ENCODE peak calls at places on chromosomes 1 and 21, in six cellular contexts. One of them, this sample, is unnamed.

GRCh38 chr1:14113271-14113670 is 413.3 kb downstream of the PRDM2 start:
- DNase-seq in uterus: no peak
- DNase-seq in colonic mucosa: no peak
- DNase-seq in cardiac fibroblast: no peak
- DNase-seq in esophagus squamous epithelium: no peak
- DNase-seq in LNCaP clone FGC: no peak
- DNase-seq in this sample: no peak

GRCh38 chr21:44522753-44523204 is 17.2 kb downstream of the KRTAP10-1 start:
- DNase-seq in cardiac fibroblast: no peak
- DNase-seq in colonic mucosa: no peak
- DNase-seq in esophagus squamous epithelium: no peak
- DNase-seq in uterus: peak; percentile 2
- DNase-seq in LNCaP clone FGC: no peak
- DNase-seq in this sample: no peak

GRCh38 chr21:28826569-28826968 is 166.1 kb downstream of the LTN1 start:
- DNase-seq in uterus: no peak
- DNase-seq in esophagus squamous epithelium: no peak
- DNase-seq in LNCaP clone FGC: no peak
- DNase-seq in cardiac fibroblast: no peak
- DNase-seq in colonic mucosa: no peak
- DNase-seq in this sample: no peak

GRCh38 chr1:16321176-16321867 is 31.0 kb downstream of the FBXO42 start:
- DNase-seq in esophagus squamous epithelium: no peak
- DNase-seq in LNCaP clone FGC: no peak
- DNase-seq in uterus: no peak
- DNase-seq in cardiac fibroblast: peak; percentile 75
- DNase-seq in colonic mucosa: no peak
- DNase-seq in this sample: no peak

GRCh38 chr1:184791199-184791935 is 36.7 kb upstream of the EDEM3 start:
- DNase-seq in esophagus squamous epithelium: no peak
- DNase-seq in LNCaP clone FGC: no peak
- DNase-seq in colonic mucosa: no peak
- DNase-seq in uterus: no peak
- DNase-seq in cardiac fibroblast: peak; percentile 64
- DNase-seq in this sample: no peak

GRCh38 chr1:185896863-185897262 is 162.7 kb downstream of the HMCN1 start:
- DNase-seq in esophagus squamous epithelium: no peak
- DNase-seq in uterus: no peak
- DNase-seq in cardiac fibroblast: peak; percentile 42
- DNase-seq in colonic mucosa: no peak
- DNase-seq in LNCaP clone FGC: no peak
- DNase-seq in this sample: no peak

GRCh38 chr1:198496216-198497143 is 44.0 kb downstream of the ATP6V1G3 start:
- DNase-seq in LNCaP clone FGC: no peak
- DNase-seq in colonic mucosa: no peak
- DNase-seq in cardiac fibroblast: peak; percentile 72
- DNase-seq in esophagus squamous epithelium: no peak
- DNase-seq in uterus: no peak
- DNase-seq in this sample: no peak

GRCh38 chr1:151062738-151063371 is 2.7 kb downstream of the MLLT11 start:
- DNase-seq in esophagus squamous epithelium: no peak
- DNase-seq in LNCaP clone FGC: no peak
- DNase-seq in uterus: no peak
- DNase-seq in colonic mucosa: no peak
- DNase-seq in cardiac fibroblast: peak; percentile 94
- DNase-seq in this sample: no peak

GRCh38 chr1:48007044-48007443 is 9.9 kb upstream of the TRABD2B start:
- DNase-seq in cardiac fibroblast: no peak
- DNase-seq in LNCaP clone FGC: no peak
- DNase-seq in colonic mucosa: no peak
- DNase-seq in esophagus squamous epithelium: no peak
- DNase-seq in uterus: no peak
- DNase-seq in this sample: no peak

GRCh38 chr1:160499631-160500030 is 23.4 kb downstream of the SLAMF6 start:
- DNase-seq in colonic mucosa: no peak
- DNase-seq in esophagus squamous epithelium: no peak
- DNase-seq in LNCaP clone FGC: no peak
- DNase-seq in uterus: no peak
- DNase-seq in cardiac fibroblast: no peak
- DNase-seq in this sample: no peak

GRCh38 chr1:41779350-41779749 is 139.4 kb downstream of the HIVEP3 start:
- DNase-seq in uterus: no peak
- DNase-seq in LNCaP clone FGC: no peak
- DNase-seq in cardiac fibroblast: no peak
- DNase-seq in colonic mucosa: no peak
- DNase-seq in esophagus squamous epithelium: no peak
- DNase-seq in this sample: no peak
- TF ChIP-seq CTCF in uterus: no peak
- TF ChIP-seq CTCF in LNCaP clone FGC: no peak
- TF ChIP-seq CTCF in cardiac fibroblast: peak; percentile 6
- TF ChIP-seq CTCF in colonic mucosa: no peak
- TF ChIP-seq CTCF in esophagus squamous epithelium: no peak
- TF ChIP-seq CTCF in this sample: no peak

GRCh38 chr1:27382950-27383627 is at the start of gene CD164L2:
- DNase-seq in LNCaP clone FGC: no peak
- DNase-seq in colonic mucosa: peak; percentile 88
- DNase-seq in uterus: no peak
- DNase-seq in esophagus squamous epithelium: no peak
- DNase-seq in cardiac fibroblast: no peak
- DNase-seq in this sample: no peak
- TF ChIP-seq CTCF in LNCaP clone FGC: no peak
- TF ChIP-seq CTCF in colonic mucosa: no peak
- TF ChIP-seq CTCF in uterus: no peak
- TF ChIP-seq CTCF in esophagus squamous epithelium: no peak
- TF ChIP-seq CTCF in cardiac fibroblast: no peak
- TF ChIP-seq CTCF in this sample: no peak

GRCh38 chr21:25039461-25040380 is 567.6 kb downstream of the MRPL39 start:
- DNase-seq in cardiac fibroblast: peak; percentile 2
- DNase-seq in esophagus squamous epithelium: no peak
- DNase-seq in uterus: no peak
- DNase-seq in colonic mucosa: no peak
- DNase-seq in LNCaP clone FGC: peak; percentile 22
- DNase-seq in this sample: peak; percentile 40
- TF ChIP-seq CTCF in cardiac fibroblast: no peak
- TF ChIP-seq CTCF in esophagus squamous epithelium: no peak
- TF ChIP-seq CTCF in uterus: no peak
- TF ChIP-seq CTCF in colonic mucosa: no peak
- TF ChIP-seq CTCF in LNCaP clone FGC: peak; percentile 67
- TF ChIP-seq CTCF in this sample: no peak

GRCh38 chr1:105017587-105017986 is 1267.9 kb downstream of the AMY1C start:
- DNase-seq in cardiac fibroblast: no peak
- DNase-seq in uterus: no peak
- DNase-seq in esophagus squamous epithelium: no peak
- DNase-seq in LNCaP clone FGC: no peak
- DNase-seq in colonic mucosa: no peak
- DNase-seq in this sample: no peak
- TF ChIP-seq CTCF in cardiac fibroblast: no peak
- TF ChIP-seq CTCF in uterus: no peak
- TF ChIP-seq CTCF in esophagus squamous epithelium: no peak
- TF ChIP-seq CTCF in LNCaP clone FGC: no peak
- TF ChIP-seq CTCF in colonic mucosa: no peak
- TF ChIP-seq CTCF in this sample: no peak

DNA sequence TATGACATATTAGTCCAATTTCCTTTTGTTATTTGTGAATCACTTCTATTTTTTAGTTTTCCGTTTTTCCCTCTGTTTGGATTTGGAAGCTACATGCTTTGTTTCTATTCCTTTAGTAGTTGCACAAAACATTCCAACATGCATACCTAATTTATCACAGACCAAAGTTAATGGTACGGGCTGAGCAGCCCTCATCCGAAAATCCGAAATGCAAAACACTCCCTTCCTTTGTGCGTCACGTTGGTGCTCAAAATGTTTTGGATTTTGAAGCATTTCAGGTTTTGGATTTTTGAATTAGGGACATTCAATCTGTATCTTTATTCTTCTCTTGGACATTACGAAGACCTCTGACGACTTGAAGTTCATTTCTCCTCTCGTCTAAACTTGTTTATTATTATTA is 124.8 kb downstream of the PCNX2 start:
- DNase-seq in esophagus squamous epithelium: no peak
- DNase-seq in uterus: no peak
- DNase-seq in colonic mucosa: no peak
- DNase-seq in LNCaP clone FGC: no peak
- DNase-seq in cardiac fibroblast: no peak
- DNase-seq in this sample: no peak
- TF ChIP-seq CTCF in esophagus squamous epithelium: no peak
- TF ChIP-seq CTCF in uterus: no peak
- TF ChIP-seq CTCF in colonic mucosa: no peak
- TF ChIP-seq CTCF in LNCaP clone FGC: no peak
- TF ChIP-seq CTCF in cardiac fibroblast: no peak
- TF ChIP-seq CTCF in this sample: no peak

GRCh38 chr1:196896355-196896754 is 8.5 kb downstream of the CFHR4 start:
- DNase-seq in esophagus squamous epithelium: no peak
- DNase-seq in uterus: no peak
- DNase-seq in cardiac fibroblast: no peak
- DNase-seq in LNCaP clone FGC: no peak
- DNase-seq in colonic mucosa: no peak
- DNase-seq in this sample: no peak

GRCh38 chr1:196897158-196897828 is 9.4 kb downstream of the CFHR4 start:
- DNase-seq in uterus: no peak
- DNase-seq in colonic mucosa: no peak
- DNase-seq in LNCaP clone FGC: no peak
- DNase-seq in cardiac fibroblast: peak; percentile 11
- DNase-seq in esophagus squamous epithelium: no peak
- DNase-seq in this sample: no peak

DNA sequence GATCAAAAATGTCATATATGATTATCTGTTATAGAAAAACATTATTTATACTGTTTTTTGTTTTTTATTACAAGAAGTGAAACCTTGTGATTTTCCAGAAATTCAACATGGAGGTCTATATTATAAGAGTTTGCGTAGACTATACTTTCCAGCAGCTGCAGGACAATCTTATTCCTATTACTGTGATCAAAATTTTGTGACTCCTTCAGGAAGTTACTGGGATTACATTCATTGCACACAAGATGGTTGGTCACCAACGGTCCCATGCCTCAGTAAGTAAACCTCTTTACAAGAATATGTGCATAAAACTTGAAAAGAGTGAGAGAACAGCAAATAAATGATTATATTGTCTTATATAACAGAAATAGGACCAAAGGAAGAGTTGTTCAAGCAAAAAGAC is 14.5 kb downstream of the CFHR4 start:
- DNase-seq in colonic mucosa: no peak
- DNase-seq in esophagus squamous epithelium: no peak
- DNase-seq in uterus: no peak
- DNase-seq in cardiac fibroblast: no peak
- DNase-seq in LNCaP clone FGC: no peak
- DNase-seq in this sample: no peak
- TF ChIP-seq CTCF in colonic mucosa: no peak
- TF ChIP-seq CTCF in esophagus squamous epithelium: no peak
- TF ChIP-seq CTCF in uterus: no peak
- TF ChIP-seq CTCF in cardiac fibroblast: no peak
- TF ChIP-seq CTCF in LNCaP clone FGC: no peak
- TF ChIP-seq CTCF in this sample: no peak

GRCh38 chr1:230763927-230764591 is 16.9 kb downstream of the CAPN9 start:
- DNase-seq in cardiac fibroblast: no peak
- DNase-seq in esophagus squamous epithelium: no peak
- DNase-seq in uterus: no peak
- DNase-seq in colonic mucosa: no peak
- DNase-seq in LNCaP clone FGC: no peak
- DNase-seq in this sample: no peak

GRCh38 chr1:230757856-230758704 is 10.9 kb downstream of the CAPN9 start:
- DNase-seq in colonic mucosa: no peak
- DNase-seq in cardiac fibroblast: no peak
- DNase-seq in uterus: no peak
- DNase-seq in esophagus squamous epithelium: no peak
- DNase-seq in LNCaP clone FGC: peak; percentile 31
- DNase-seq in this sample: no peak

GRCh38 chr1:230758705-230759354 is 11.6 kb downstream of the CAPN9 start:
- DNase-seq in esophagus squamous epithelium: no peak
- DNase-seq in uterus: no peak
- DNase-seq in cardiac fibroblast: no peak
- DNase-seq in colonic mucosa: no peak
- DNase-seq in LNCaP clone FGC: no peak
- DNase-seq in this sample: no peak

GRCh38 chr1:230761443-230762167 is 14.4 kb downstream of the CAPN9 start:
- DNase-seq in LNCaP clone FGC: no peak
- DNase-seq in esophagus squamous epithelium: no peak
- DNase-seq in uterus: no peak
- DNase-seq in cardiac fibroblast: no peak
- DNase-seq in colonic mucosa: no peak
- DNase-seq in this sample: no peak

DNA sequence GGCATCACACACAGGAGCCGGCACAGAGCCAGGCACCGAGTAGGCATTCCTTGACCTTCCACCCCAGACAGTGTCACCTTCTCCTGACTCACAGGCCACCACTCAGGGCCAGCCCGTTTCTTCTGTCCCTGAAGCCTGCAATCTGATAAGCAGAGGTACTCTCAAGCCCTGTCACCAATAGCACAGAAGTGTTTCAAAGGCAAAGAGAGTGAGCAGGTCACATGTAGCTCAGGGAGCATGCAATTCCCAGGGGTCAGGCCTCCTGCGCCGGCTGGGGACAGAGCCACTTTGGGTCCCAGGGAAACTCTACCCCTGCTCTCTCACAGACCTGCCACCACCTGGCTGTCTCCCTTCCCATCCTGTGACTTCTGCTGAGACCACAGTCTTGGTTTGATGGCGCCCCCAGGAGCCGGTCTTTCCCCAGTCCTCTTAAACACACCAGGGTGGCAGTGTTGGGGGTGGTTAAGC is 13.2 kb downstream of the CAPN9 start:
- DNase-seq in uterus: no peak
- DNase-seq in cardiac fibroblast: no peak
- DNase-seq in LNCaP clone FGC: no peak
- DNase-seq in colonic mucosa: no peak
- DNase-seq in esophagus squamous epithelium: no peak
- DNase-seq in this sample: no peak
- TF ChIP-seq CTCF in uterus: no peak
- TF ChIP-seq CTCF in cardiac fibroblast: no peak
- TF ChIP-seq CTCF in LNCaP clone FGC: no peak
- TF ChIP-seq CTCF in colonic mucosa: no peak
- TF ChIP-seq CTCF in esophagus squamous epithelium: no peak
- TF ChIP-seq CTCF in this sample: no peak

GRCh38 chr1:38037481-38037939 is 9.1 kb downstream of the POU3F1 start:
- DNase-seq in cardiac fibroblast: no peak
- DNase-seq in colonic mucosa: no peak
- DNase-seq in esophagus squamous epithelium: no peak
- DNase-seq in uterus: no peak
- DNase-seq in LNCaP clone FGC: no peak
- DNase-seq in this sample: peak; percentile 47
- TF ChIP-seq CTCF in cardiac fibroblast: peak; percentile 18
- TF ChIP-seq CTCF in colonic mucosa: no peak
- TF ChIP-seq CTCF in esophagus squamous epithelium: no peak
- TF ChIP-seq CTCF in uterus: no peak
- TF ChIP-seq CTCF in LNCaP clone FGC: peak; percentile 57
- TF ChIP-seq CTCF in this sample: no peak

GRCh38 chr1:80214888-80215540 is 1208.5 kb upstream of the ADGRL4 start:
- DNase-seq in colonic mucosa: no peak
- DNase-seq in uterus: no peak
- DNase-seq in esophagus squamous epithelium: no peak
- DNase-seq in LNCaP clone FGC: no peak
- DNase-seq in cardiac fibroblast: no peak
- DNase-seq in this sample: no peak

GRCh38 chr1:80217377-80217986 is 1211.0 kb upstream of the ADGRL4 start:
- DNase-seq in esophagus squamous epithelium: no peak
- DNase-seq in uterus: no peak
- DNase-seq in cardiac fibroblast: peak; percentile 82
- DNase-seq in LNCaP clone FGC: peak; percentile 62
- DNase-seq in colonic mucosa: no peak
- DNase-seq in this sample: no peak

GRCh38 chr1:80212958-80213357 is 1206.4 kb upstream of the ADGRL4 start:
- DNase-seq in cardiac fibroblast: no peak
- DNase-seq in esophagus squamous epithelium: no peak
- DNase-seq in LNCaP clone FGC: no peak
- DNase-seq in uterus: no peak
- DNase-seq in colonic mucosa: no peak
- DNase-seq in this sample: no peak

GRCh38 chr1:80221319-80221718 is 1214.8 kb upstream of the ADGRL4 start:
- DNase-seq in esophagus squamous epithelium: no peak
- DNase-seq in colonic mucosa: no peak
- DNase-seq in uterus: no peak
- DNase-seq in LNCaP clone FGC: no peak
- DNase-seq in cardiac fibroblast: no peak
- DNase-seq in this sample: no peak

GRCh38 chr1:80218112-80218511 is 1211.6 kb upstream of the ADGRL4 start:
- DNase-seq in colonic mucosa: no peak
- DNase-seq in LNCaP clone FGC: peak; percentile 42
- DNase-seq in esophagus squamous epithelium: no peak
- DNase-seq in cardiac fibroblast: peak; percentile 78
- DNase-seq in uterus: no peak
- DNase-seq in this sample: peak; percentile 8
- TF ChIP-seq CTCF in colonic mucosa: peak; percentile 36
- TF ChIP-seq CTCF in LNCaP clone FGC: peak; percentile 60
- TF ChIP-seq CTCF in esophagus squamous epithelium: no peak
- TF ChIP-seq CTCF in cardiac fibroblast: peak; percentile 57
- TF ChIP-seq CTCF in uterus: no peak
- TF ChIP-seq CTCF in this sample: peak; percentile 35

This sample was measured in GM20000.